ENCODE peak calls at places on chromosomes 2 and 18, in five cellular contexts. One of them, this sample, is unnamed.

GRCh38 chr18:10907749-10908148 is 241.6 kb downstream of the PIEZO2 start:
- DNase-seq in lower leg skin: no peak
- DNase-seq in colonic mucosa: no peak
- DNase-seq in endodermal cell: no peak
- DNase-seq in pancreas: no peak
- DNase-seq in this sample: no peak

GRCh38 chr18:68244786-68245185 is 470.1 kb downstream of the TMX3 start:
- DNase-seq in endodermal cell: no peak
- DNase-seq in lower leg skin: no peak
- DNase-seq in pancreas: no peak
- DNase-seq in colonic mucosa: no peak
- DNase-seq in this sample: no peak

GRCh38 chr2:182559623-182560022 is 132.8 kb upstream of the PDE1A start:
- DNase-seq in colonic mucosa: no peak
- DNase-seq in pancreas: no peak
- DNase-seq in lower leg skin: no peak
- DNase-seq in endodermal cell: no peak
- DNase-seq in this sample: no peak

GRCh38 chr2:16135196-16135912 is 195.0 kb downstream of the MYCN start:
- DNase-seq in pancreas: no peak
- DNase-seq in lower leg skin: no peak
- DNase-seq in endodermal cell: peak
- DNase-seq in colonic mucosa: no peak
- DNase-seq in this sample: no peak

GRCh38 chr2:20178404-20179178 is 46.3 kb downstream of the SDC1 start:
- DNase-seq in lower leg skin: peak
- DNase-seq in endodermal cell: no peak
- DNase-seq in pancreas: peak
- DNase-seq in colonic mucosa: no peak
- DNase-seq in this sample: no peak

GRCh38 chr2:125656190-125656589 is 999.8 kb upstream of the GYPC start:
- DNase-seq in pancreas: no peak
- DNase-seq in colonic mucosa: no peak
- DNase-seq in lower leg skin: no peak
- DNase-seq in endodermal cell: no peak
- DNase-seq in this sample: no peak

GRCh38 chr2:96470636-96471035 is 34.5 kb downstream of the NEURL3 start:
- DNase-seq in pancreas: peak
- DNase-seq in lower leg skin: no peak
- DNase-seq in endodermal cell: peak
- DNase-seq in colonic mucosa: peak
- DNase-seq in this sample: no peak

GRCh38 chr18:5584751-5585417 is 41.1 kb upstream of the EPB41L3 start:
- DNase-seq in lower leg skin: no peak
- DNase-seq in colonic mucosa: no peak
- DNase-seq in endodermal cell: no peak
- DNase-seq in pancreas: no peak
- DNase-seq in this sample: no peak

GRCh38 chr2:150142561-150142960 is 344.9 kb downstream of the RND3 start:
- DNase-seq in pancreas: no peak
- DNase-seq in colonic mucosa: no peak
- DNase-seq in endodermal cell: no peak
- DNase-seq in lower leg skin: no peak
- DNase-seq in this sample: no peak

GRCh38 chr2:69755862-69756467 is 14.0 kb downstream of the ANXA4 start:
- DNase-seq in endodermal cell: no peak
- DNase-seq in lower leg skin: no peak
- DNase-seq in colonic mucosa: peak
- DNase-seq in pancreas: no peak
- DNase-seq in this sample: peak

GRCh38 chr2:68428132-68428531 is 39.0 kb downstream of the FBXO48 start:
- DNase-seq in lower leg skin: no peak
- DNase-seq in endodermal cell: no peak
- DNase-seq in pancreas: no peak
- DNase-seq in colonic mucosa: no peak
- DNase-seq in this sample: no peak

GRCh38 chr2:217846321-217846743 is 156.5 kb downstream of the TNS1 start:
- DNase-seq in colonic mucosa: no peak
- DNase-seq in lower leg skin: peak
- DNase-seq in pancreas: no peak
- DNase-seq in endodermal cell: no peak
- DNase-seq in this sample: no peak

GRCh38 chr2:145919507-145919906 is 1399.6 kb upstream of the ZEB2 start:
- DNase-seq in pancreas: no peak
- DNase-seq in endodermal cell: no peak
- DNase-seq in colonic mucosa: no peak
- DNase-seq in lower leg skin: no peak
- DNase-seq in this sample: no peak

GRCh38 chr2:213266421-213266820 is 17.8 kb upstream of the SPAG16 start:
- DNase-seq in pancreas: no peak
- DNase-seq in endodermal cell: peak
- DNase-seq in colonic mucosa: no peak
- DNase-seq in lower leg skin: no peak
- DNase-seq in this sample: no peak

GRCh38 chr2:124534015-124534414 is 508.9 kb downstream of the CNTNAP5 start:
- DNase-seq in lower leg skin: no peak
- DNase-seq in pancreas: no peak
- DNase-seq in colonic mucosa: no peak
- DNase-seq in endodermal cell: no peak
- DNase-seq in this sample: no peak

GRCh38 chr2:132651115-132652099 is 18.6 kb downstream of the LYPD1 start:
- DNase-seq in endodermal cell: peak
- DNase-seq in colonic mucosa: no peak
- DNase-seq in pancreas: no peak
- DNase-seq in lower leg skin: no peak
- DNase-seq in this sample: no peak

GRCh38 chr2:38619458-38620164 is 16.9 kb upstream of the HNRNPLL start:
- DNase-seq in lower leg skin: no peak
- DNase-seq in pancreas: no peak
- DNase-seq in colonic mucosa: no peak
- DNase-seq in endodermal cell: no peak
- DNase-seq in this sample: no peak

GRCh38 chr2:98560256-98560771 is 48.0 kb downstream of the COA5 start:
- DNase-seq in pancreas: no peak
- DNase-seq in colonic mucosa: no peak
- DNase-seq in endodermal cell: no peak
- DNase-seq in lower leg skin: no peak
- DNase-seq in this sample: peak

GRCh38 chr2:240620149-240620731 is 5.0 kb upstream of the GPR35 start:
- DNase-seq in lower leg skin: peak
- DNase-seq in pancreas: peak
- DNase-seq in colonic mucosa: no peak
- DNase-seq in endodermal cell: peak
- DNase-seq in this sample: no peak

GRCh38 chr2:226873826-226874225 is 38.0 kb downstream of the RHBDD1 start:
- DNase-seq in pancreas: no peak
- DNase-seq in colonic mucosa: no peak
- DNase-seq in lower leg skin: no peak
- DNase-seq in endodermal cell: no peak
- DNase-seq in this sample: no peak

GRCh38 chr18:48408727-48409590 is at the start of gene ZBTB7C:
- DNase-seq in lower leg skin: no peak
- DNase-seq in endodermal cell: peak
- DNase-seq in pancreas: peak
- DNase-seq in colonic mucosa: peak
- DNase-seq in this sample: no peak

GRCh38 chr18:377088-377487 is 109.2 kb upstream of the THOC1 start:
- DNase-seq in endodermal cell: peak
- DNase-seq in colonic mucosa: no peak
- DNase-seq in lower leg skin: no peak
- DNase-seq in pancreas: no peak
- DNase-seq in this sample: no peak

GRCh38 chr2:170073288-170073687 is 104.7 kb upstream of the MYO3B start:
- DNase-seq in lower leg skin: no peak
- DNase-seq in colonic mucosa: peak
- DNase-seq in pancreas: no peak
- DNase-seq in endodermal cell: no peak
- DNase-seq in this sample: peak

GRCh38 chr2:23607925-23608324 is 222.9 kb downstream of the KLHL29 start:
- DNase-seq in endodermal cell: no peak
- DNase-seq in pancreas: no peak
- DNase-seq in colonic mucosa: no peak
- DNase-seq in lower leg skin: no peak
- DNase-seq in this sample: no peak

GRCh38 chr2:27863146-27863545 is 27.0 kb downstream of the RBKS start:
- DNase-seq in colonic mucosa: no peak
- DNase-seq in pancreas: no peak
- DNase-seq in endodermal cell: no peak
- DNase-seq in lower leg skin: no peak
- DNase-seq in this sample: no peak

GRCh38 chr2:26033270-26033768 is 565 bp upstream of the RAB10 start:
- DNase-seq in lower leg skin: peak
- DNase-seq in pancreas: no peak
- DNase-seq in endodermal cell: peak
- DNase-seq in colonic mucosa: peak
- DNase-seq in this sample: peak

GRCh38 chr2:32990556-32990955 is 43.8 kb downstream of the LTBP1 start:
- DNase-seq in endodermal cell: no peak
- DNase-seq in pancreas: no peak
- DNase-seq in lower leg skin: no peak
- DNase-seq in colonic mucosa: no peak
- DNase-seq in this sample: no peak

GRCh38 chr2:235026649-235027557 is 75.1 kb downstream of the SH3BP4 start:
- DNase-seq in colonic mucosa: peak
- DNase-seq in endodermal cell: peak
- DNase-seq in pancreas: peak
- DNase-seq in lower leg skin: peak
- DNase-seq in this sample: no peak

GRCh38 chr18:79567481-79568147 is 112.0 kb upstream of the CTDP1 start:
- DNase-seq in colonic mucosa: no peak
- DNase-seq in pancreas: peak
- DNase-seq in endodermal cell: peak
- DNase-seq in lower leg skin: no peak
- DNase-seq in this sample: peak

GRCh38 chr2:26768759-26769500 is 4.8 kb downstream of the SLC35F6 start:
- DNase-seq in endodermal cell: no peak
- DNase-seq in pancreas: no peak
- DNase-seq in lower leg skin: peak
- DNase-seq in colonic mucosa: peak
- DNase-seq in this sample: no peak

GRCh38 chr2:74792282-74792681 is 41.6 kb upstream of the HK2 start:
- DNase-seq in lower leg skin: no peak
- DNase-seq in endodermal cell: no peak
- DNase-seq in colonic mucosa: no peak
- DNase-seq in pancreas: no peak
- DNase-seq in this sample: no peak

GRCh38 chr18:32287249-32287648 is 97.4 kb downstream of the MEP1B start:
- DNase-seq in colonic mucosa: no peak
- DNase-seq in endodermal cell: no peak
- DNase-seq in pancreas: no peak
- DNase-seq in lower leg skin: no peak
- DNase-seq in this sample: no peak

GRCh38 chr2:190972846-190973245 is 41.1 kb downstream of the STAT1 start:
- DNase-seq in endodermal cell: no peak
- DNase-seq in lower leg skin: no peak
- DNase-seq in pancreas: no peak
- DNase-seq in colonic mucosa: no peak
- DNase-seq in this sample: no peak

GRCh38 chr2:120680136-120680761 is 55.4 kb upstream of the GLI2 start:
- DNase-seq in lower leg skin: peak
- DNase-seq in endodermal cell: peak
- DNase-seq in pancreas: peak
- DNase-seq in colonic mucosa: peak
- DNase-seq in this sample: no peak

GRCh38 chr18:62982600-62983251 is 267.4 kb downstream of the PHLPP1 start:
- DNase-seq in lower leg skin: peak
- DNase-seq in colonic mucosa: peak
- DNase-seq in pancreas: no peak
- DNase-seq in endodermal cell: peak
- DNase-seq in this sample: no peak
- H3K4me3 ChIP-seq in lower leg skin: no peak
- H3K4me3 ChIP-seq in colonic mucosa: no peak
- H3K4me3 ChIP-seq in pancreas: no peak
- H3K4me3 ChIP-seq in endodermal cell: no peak
- H3K4me3 ChIP-seq in this sample: no peak

GRCh38 chr2:219001577-219002394 is 8.6 kb upstream of the CRYBA2 start:
- DNase-seq in endodermal cell: peak
- DNase-seq in pancreas: peak
- DNase-seq in colonic mucosa: peak
- DNase-seq in lower leg skin: no peak
- DNase-seq in this sample: no peak
- H3K4me3 ChIP-seq in endodermal cell: peak
- H3K4me3 ChIP-seq in pancreas: peak
- H3K4me3 ChIP-seq in colonic mucosa: peak
- H3K4me3 ChIP-seq in lower leg skin: no peak
- H3K4me3 ChIP-seq in this sample: no peak

GRCh38 chr2:1738163-1738562 is 6.2 kb downstream of the PXDN start:
- DNase-seq in endodermal cell: peak
- DNase-seq in colonic mucosa: peak
- DNase-seq in pancreas: no peak
- DNase-seq in lower leg skin: no peak
- DNase-seq in this sample: no peak

GRCh38 chr2:1736997-1737480 is 7.3 kb downstream of the PXDN start:
- DNase-seq in endodermal cell: peak
- DNase-seq in pancreas: no peak
- DNase-seq in colonic mucosa: peak
- DNase-seq in lower leg skin: peak
- DNase-seq in this sample: no peak

GRCh38 chr2:1738646-1739302 is 5.5 kb downstream of the PXDN start:
- DNase-seq in colonic mucosa: peak
- DNase-seq in pancreas: no peak
- DNase-seq in lower leg skin: peak
- DNase-seq in endodermal cell: peak
- DNase-seq in this sample: no peak

GRCh38 chr2:1739322-1739957 is 4.9 kb downstream of the PXDN start:
- DNase-seq in lower leg skin: no peak
- DNase-seq in pancreas: no peak
- DNase-seq in colonic mucosa: peak
- DNase-seq in endodermal cell: no peak
- DNase-seq in this sample: no peak

GRCh38 chr2:1736045-1736444 is 8.3 kb downstream of the PXDN start:
- DNase-seq in colonic mucosa: no peak
- DNase-seq in pancreas: no peak
- DNase-seq in endodermal cell: peak
- DNase-seq in lower leg skin: no peak
- DNase-seq in this sample: no peak
- H3K4me3 ChIP-seq in colonic mucosa: no peak
- H3K4me3 ChIP-seq in pancreas: no peak
- H3K4me3 ChIP-seq in endodermal cell: peak
- H3K4me3 ChIP-seq in lower leg skin: no peak
- H3K4me3 ChIP-seq in this sample: no peak

DNA sequence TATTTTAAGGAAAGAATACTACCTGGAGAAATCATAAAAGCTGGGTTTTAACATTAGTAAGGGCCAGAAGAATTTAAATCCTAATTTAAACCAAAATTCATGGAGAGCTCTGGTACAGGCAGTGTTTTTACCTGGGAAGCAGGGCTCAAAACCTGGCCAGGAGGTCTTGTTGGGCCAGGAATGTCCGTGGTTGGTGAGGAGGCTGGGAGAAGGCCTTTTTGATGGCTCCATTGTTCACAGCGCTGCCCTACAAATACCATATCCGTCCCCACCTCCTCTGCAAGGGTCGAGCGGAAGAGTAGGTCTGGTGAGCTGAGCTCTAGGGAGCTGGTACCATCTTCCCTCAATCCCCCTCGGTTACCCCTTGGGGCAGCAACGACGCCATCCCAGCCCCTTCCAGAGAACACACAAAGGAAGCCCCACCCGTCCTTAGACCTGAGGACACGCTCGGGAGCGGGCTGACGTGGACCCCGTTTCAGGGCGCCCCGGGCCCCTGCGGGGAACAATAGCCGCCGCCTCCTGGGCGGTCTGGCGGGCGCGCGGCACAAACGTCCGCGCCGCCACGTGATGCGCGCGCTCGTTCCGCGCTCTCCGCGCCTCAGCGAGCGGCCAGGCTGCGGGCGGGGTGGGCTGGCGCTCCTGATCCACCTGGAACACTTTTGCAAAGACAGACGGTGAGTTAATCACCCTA is 10.7 kb upstream of the HOXD1 start:
- DNase-seq in lower leg skin: peak
- DNase-seq in endodermal cell: peak
- DNase-seq in pancreas: no peak
- DNase-seq in colonic mucosa: no peak
- DNase-seq in this sample: no peak
- H3K4me3 ChIP-seq in lower leg skin: no peak
- H3K4me3 ChIP-seq in endodermal cell: peak
- H3K4me3 ChIP-seq in pancreas: peak
- H3K4me3 ChIP-seq in colonic mucosa: peak
- H3K4me3 ChIP-seq in this sample: no peak

This sample was measured in BJ.